ENCODE peak calls at places on chromosomes 13 and 19, in seven cellular contexts. U is heart right ventricle, L is endodermal cell, Q is tibial nerve, Y is Panc1, F is GM23338, Z is dorsolateral prefrontal cortex. S is an unnamed sample.

GRCh38 chr19:3499738-3500428 is 591 bp downstream of the DOHH start:
- DNase-seq in Z (no peak), L (no peak), Y (no peak), F (peak; percentile 42), Q (no peak), U (no peak), S (no peak)

GRCh38 chr13:94311893-94312292 is 167.6 kb downstream of the DCT start:
- DNase-seq in U (no peak), F (no peak), Q (no peak), L (no peak), Z (no peak), Y (no peak), S (no peak)

GRCh38 chr13:80276371-80277289 is 64.3 kb downstream of the SPRY2 start:
- DNase-seq in Y (no peak), L (no peak), U (no peak), F (peak; percentile 53), Q (no peak), Z (no peak), S (no peak)

GRCh38 chr13:75307370-75307984 is 174.5 kb downstream of the TBC1D4 start:
- DNase-seq in F (peak; percentile 32), Q (no peak), Z (no peak), Y (no peak), L (no peak), U (no peak), S (no peak)

GRCh38 chr19:39398297-39398864 is 7.2 kb downstream of the MED29 start:
- DNase-seq in U (peak; percentile 69), Q (peak; percentile 57), Y (peak; percentile 94), L (no peak), Z (no peak), F (no peak), S (no peak)

GRCh38 chr19:2722541-2723344 is 1.6 kb upstream of the DIRAS1 start:
- DNase-seq in Q (no peak), Y (no peak), U (peak; percentile 74), F (peak; percentile 29), L (no peak), Z (peak; percentile 48), S (peak; percentile 48)

GRCh38 chr19:43901395-43902390 is 33.4 kb downstream of the ZNF45 start:
- DNase-seq in Q (peak; percentile 38), F (peak; percentile 91), Y (peak; percentile 25), U (peak; percentile 76), L (peak; percentile 95), Z (peak; percentile 87), S (peak; percentile 51)

GRCh38 chr19:18464646-18465045 is 26.7 kb upstream of the ISYNA1 start:
- DNase-seq in Z (peak; percentile 93), Y (no peak), L (no peak), Q (peak; percentile 76), U (peak; percentile 76), F (no peak), S (no peak)

GRCh38 chr13:94073006-94073744 is 406.3 kb downstream of the DCT start:
- DNase-seq in Y (no peak), Z (no peak), U (no peak), Q (no peak), L (no peak), F (peak; percentile 14), S (no peak)

GRCh38 chr13:30394798-30395191 is 27.5 kb upstream of the UBE2L5 start:
- DNase-seq in F (no peak), U (no peak), Z (no peak), L (no peak), Y (no peak), Q (no peak), S (no peak)

GRCh38 chr19:31326329-31327028 is 22.8 kb downstream of the TSHZ3 start:
- DNase-seq in Q (no peak), L (no peak), Y (no peak), F (no peak), U (no peak), Z (no peak), S (no peak)

GRCh38 chr19:33621811-33622504 is at the start of gene CHST8:
- DNase-seq in Y (no peak), L (peak; percentile 91), Q (no peak), F (peak; percentile 82), U (peak; percentile 57), Z (no peak), S (no peak)

DNA sequence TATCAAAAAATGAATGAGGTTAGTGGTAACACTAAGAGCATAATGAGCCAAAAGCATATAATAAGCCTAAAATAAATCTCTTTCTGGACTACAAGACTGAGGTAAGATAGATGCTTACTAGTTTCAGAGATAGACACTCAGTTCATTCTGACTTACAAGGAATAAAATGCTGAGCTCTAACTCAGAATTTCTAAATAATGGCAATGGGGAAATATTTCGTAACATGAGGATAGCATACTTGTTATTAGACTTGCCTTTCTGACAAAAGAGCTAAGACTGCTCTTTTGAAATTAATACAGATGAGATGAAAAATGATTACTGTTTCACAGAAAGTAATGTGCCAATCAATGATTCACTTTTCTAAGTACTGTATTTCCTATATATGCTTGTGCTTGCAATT is 2770.9 kb upstream of the PCDH20 start:
- DNase-seq in L (no peak), U (no peak), F (no peak), Y (no peak), Q (no peak), Z (no peak), S (no peak)
- TF ChIP-seq CTCF in L (no peak), U (no peak), F (no peak), Y (no peak), Q (no peak), Z (no peak), S (no peak)

GRCh38 chr19:13803038-13803437 is 7.8 kb downstream of the ZSWIM4 start:
- DNase-seq in Z (no peak), L (no peak), Q (no peak), U (no peak), Y (no peak), F (no peak), S (no peak)

GRCh38 chr19:13808856-13809255 is 13.6 kb downstream of the ZSWIM4 start:
- DNase-seq in Q (no peak), F (no peak), U (no peak), Y (no peak), Z (no peak), L (peak; percentile 42), S (no peak)

GRCh38 chr19:13807421-13808021 is 12.3 kb downstream of the ZSWIM4 start:
- DNase-seq in L (no peak), U (no peak), Z (no peak), F (no peak), Y (no peak), Q (no peak), S (no peak)

GRCh38 chr19:13806728-13807127 is 11.5 kb downstream of the ZSWIM4 start:
- DNase-seq in F (no peak), L (no peak), Q (no peak), Z (no peak), U (no peak), Y (no peak), S (no peak)

GRCh38 chr19:13804830-13805683 is 9.8 kb downstream of the ZSWIM4 start:
- DNase-seq in U (peak; percentile 61), Y (no peak), F (peak; percentile 89), L (peak; percentile 91), Z (no peak), Q (no peak), S (no peak)
- TF ChIP-seq CTCF in U (peak; percentile 52), Y (no peak), F (peak; percentile 68), L (peak; percentile 78), Z (peak; percentile 38), Q (no peak), S (no peak)

DNA sequence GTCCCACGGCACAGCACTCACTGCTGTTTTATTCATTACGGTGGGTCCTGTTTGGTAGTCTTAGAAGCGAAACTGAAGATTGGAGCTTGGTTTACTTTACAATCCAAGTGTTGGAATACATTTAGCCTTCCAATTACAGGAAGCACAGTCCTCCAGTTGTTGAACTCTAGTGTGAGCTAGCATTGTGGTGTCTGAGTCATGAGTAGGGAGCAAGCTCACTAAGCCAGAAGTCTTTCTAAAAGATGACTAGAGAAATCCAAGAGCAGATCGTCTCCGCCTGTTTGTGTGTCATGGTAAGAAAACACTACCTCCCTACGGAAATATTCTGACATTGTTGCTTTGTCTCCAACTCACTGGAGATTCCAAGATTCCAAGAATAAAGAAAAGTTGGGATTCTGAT is 10.1 kb upstream of the SHISA2 start:
- DNase-seq in Q (no peak), Z (no peak), L (no peak), Y (no peak), U (no peak), F (no peak), S (no peak)
- TF ChIP-seq CTCF in Q (no peak), Z (no peak), L (no peak), Y (no peak), U (no peak), F (no peak), S (no peak)

GRCh38 chr13:90498096-90498495 is 849.4 kb upstream of the MIR17HG start:
- DNase-seq in L (no peak), F (no peak), Q (no peak), Y (no peak), Z (no peak), U (no peak), S (no peak)
- TF ChIP-seq CTCF in L (no peak), F (no peak), Q (no peak), Y (no peak), Z (no peak), U (no peak), S (no peak)

S was measured in omental fat pad.